ENCODE peak calls at places on chromosomes 11 and 22, in five cellular contexts. O is transverse colon, V is right lobe of liver, B is IMR-90, W is uterus. C is an unnamed sample.

GRCh38 chr11:20087118-20087521 is 73.2 kb downstream of the DBX1 start:
- DNase-seq in O (no peak), W (no peak), B (peak), V (no peak), C (no peak)

GRCh38 chr11:76695133-76695532 is 24.6 kb upstream of the LRRC32 start:
- DNase-seq in B (no peak), V (no peak), O (no peak), W (no peak), C (no peak)

GRCh38 chr11:31808721-31809542 is 2.2 kb downstream of the PAX6 start:
- DNase-seq in B (no peak), V (no peak), W (no peak), O (no peak), C (no peak)

GRCh38 chr22:49667236-49667635 is 160.4 kb downstream of the BRD1 start:
- DNase-seq in V (peak), B (no peak), W (no peak), O (peak), C (no peak)

GRCh38 chr11:130762342-130763037 is 153.8 kb downstream of the SNX19 start:
- DNase-seq in O (no peak), W (no peak), V (no peak), B (no peak), C (no peak)

GRCh38 chr11:2474059-2474901 is 29.5 kb downstream of the KCNQ1 start:
- DNase-seq in B (no peak), O (peak), V (no peak), W (no peak), C (peak)

GRCh38 chr22:32556150-32556549 is 81.5 kb downstream of the FBXO7 start:
- DNase-seq in B (no peak), W (no peak), O (no peak), V (no peak), C (no peak)

GRCh38 chr22:47120399-47120798 is 357.9 kb downstream of the TBC1D22A start:
- DNase-seq in B (no peak), W (no peak), O (no peak), V (no peak), C (no peak)

GRCh38 chr11:70703141-70704052 is 305.1 kb downstream of the CTTN start:
- DNase-seq in B (no peak), V (no peak), O (no peak), W (no peak), C (no peak)

GRCh38 chr22:17110791-17111550 is 10.2 kb downstream of the TMEM121B start:
- DNase-seq in B (no peak), W (no peak), V (no peak), O (no peak), C (no peak)

GRCh38 chr11:120273432-120273831 is 33.5 kb downstream of the POU2F3 start:
- DNase-seq in B (peak), W (no peak), O (no peak), V (no peak), C (no peak)

GRCh38 chr22:22465094-22465602 is 43.4 kb downstream of the ZNF280B start:
- DNase-seq in W (no peak), V (no peak), O (no peak), B (no peak), C (no peak)

GRCh38 chr11:121318848-121319834 is 26.6 kb downstream of the SC5D start:
- DNase-seq in V (no peak), B (peak), W (no peak), O (no peak), C (no peak)

GRCh38 chr11:20070459-20070858 is 89.8 kb downstream of the DBX1 start:
- DNase-seq in V (no peak), W (no peak), O (no peak), B (peak), C (no peak)

GRCh38 chr11:66950113-66950535 is 8.1 kb downstream of the PC start:
- DNase-seq in B (peak), W (no peak), V (no peak), O (peak), C (peak)

GRCh38 chr11:133040289-133040893 is 491.9 kb downstream of the OPCML start:
- DNase-seq in O (no peak), V (no peak), W (no peak), B (peak), C (no peak)

GRCh38 chr22:25350551-25350971 is 131.1 kb downstream of the CRYBB2 start:
- DNase-seq in V (peak), W (no peak), O (no peak), B (no peak), C (no peak)

GRCh38 chr22:30015846-30016245 is 64.4 kb upstream of the HORMAD2 start:
- DNase-seq in W (no peak), B (peak), V (no peak), O (no peak), C (no peak)

GRCh38 chr22:49629586-49630447 is 197.9 kb downstream of the BRD1 start:
- DNase-seq in O (no peak), W (no peak), V (no peak), B (no peak), C (no peak)

GRCh38 chr11:80182906-80183305 is 742.1 kb upstream of the TENM4 start:
- DNase-seq in V (no peak), O (no peak), W (no peak), B (no peak), C (no peak)

GRCh38 chr11:113401718-113402117 is 14.1 kb downstream of the ANKK1 start:
- DNase-seq in V (no peak), O (peak), W (no peak), B (no peak), C (peak)

GRCh38 chr11:108224366-108224765 is 1.5 kb downstream of the ATM start:
- DNase-seq in W (no peak), V (no peak), B (no peak), O (no peak), C (no peak)

GRCh38 chr22:46137218-46137766 is 13.0 kb upstream of the PPARA start:
- DNase-seq in O (no peak), B (no peak), V (no peak), W (no peak), C (no peak)

GRCh38 chr11:37613031-37613430 is 1015.0 kb upstream of the RAG2 start:
- DNase-seq in V (no peak), O (no peak), B (no peak), W (no peak), C (no peak)

GRCh38 chr22:25113316-25113721 is 86.3 kb upstream of the CRYBB3 start:
- DNase-seq in B (no peak), O (peak), W (no peak), V (peak), C (peak)

GRCh38 chr11:2074266-2074825 is 64.8 kb downstream of the IGF2 start:
- DNase-seq in W (no peak), B (no peak), V (no peak), O (no peak), C (peak)

GRCh38 chr22:37197451-37198289 is 9.6 kb upstream of the C1QTNF6 start:
- DNase-seq in O (peak), W (peak), V (peak), B (peak), C (peak)

GRCh38 chr11:68355471-68355870 is 43.1 kb downstream of the LRP5 start:
- DNase-seq in B (no peak), W (no peak), O (no peak), V (no peak), C (no peak)

GRCh38 chr11:123505546-123506299 is 75.7 kb downstream of the GRAMD1B start:
- DNase-seq in V (no peak), W (no peak), O (no peak), B (no peak), C (no peak)

GRCh38 chr11:133064152-133064877 is 468.0 kb downstream of the OPCML start:
- DNase-seq in B (peak), W (peak), V (peak), O (peak), C (peak)

GRCh38 chr11:17778956-17779860 is 44.6 kb downstream of the KCNC1 start:
- DNase-seq in B (no peak), V (peak), O (no peak), W (no peak), C (no peak)

GRCh38 chr22:43832393-43833265 is 20.5 kb upstream of the EFCAB6 start:
- DNase-seq in O (no peak), W (no peak), V (no peak), B (no peak), C (no peak)

GRCh38 chr11:17504330-17505107 is 27.9 kb upstream of the ABCC8 start:
- DNase-seq in O (peak), V (peak), B (peak), W (peak), C (peak)

GRCh38 chr11:16986434-16987204 is 27.6 kb downstream of the PLEKHA7 start:
- DNase-seq in W (no peak), B (no peak), O (peak), V (peak), C (no peak)

GRCh38 chr22:17969732-17970131 is 54.6 kb downstream of the MICAL3 start:
- DNase-seq in B (peak), V (no peak), O (no peak), W (peak), C (peak)

GRCh38 chr11:46597609-46598219 is 3.9 kb upstream of the AMBRA1 start:
- DNase-seq in V (no peak), O (no peak), B (peak), W (no peak), C (no peak)

GRCh38 chr22:28822930-28823481 is 22.6 kb upstream of the XBP1 start:
- DNase-seq in O (peak), W (no peak), V (no peak), B (no peak), C (no peak)

GRCh38 chr11:6693342-6694228 is 10.4 kb upstream of the MRPL17 start:
- DNase-seq in W (peak), O (no peak), B (peak), V (no peak), C (peak)

GRCh38 chr11:16606784-16607674 is 131.4 kb upstream of the C11orf58 start:
- DNase-seq in W (no peak), B (peak), V (peak), O (peak), C (peak)

GRCh38 chr11:109869536-109869935 is 223.7 kb upstream of the ZC3H12C start:
- DNase-seq in V (no peak), B (no peak), W (no peak), O (no peak), C (no peak)
- H3K27ac ChIP-seq in V (no peak), B (no peak), W (no peak), O (no peak), C (no peak)

DNA sequence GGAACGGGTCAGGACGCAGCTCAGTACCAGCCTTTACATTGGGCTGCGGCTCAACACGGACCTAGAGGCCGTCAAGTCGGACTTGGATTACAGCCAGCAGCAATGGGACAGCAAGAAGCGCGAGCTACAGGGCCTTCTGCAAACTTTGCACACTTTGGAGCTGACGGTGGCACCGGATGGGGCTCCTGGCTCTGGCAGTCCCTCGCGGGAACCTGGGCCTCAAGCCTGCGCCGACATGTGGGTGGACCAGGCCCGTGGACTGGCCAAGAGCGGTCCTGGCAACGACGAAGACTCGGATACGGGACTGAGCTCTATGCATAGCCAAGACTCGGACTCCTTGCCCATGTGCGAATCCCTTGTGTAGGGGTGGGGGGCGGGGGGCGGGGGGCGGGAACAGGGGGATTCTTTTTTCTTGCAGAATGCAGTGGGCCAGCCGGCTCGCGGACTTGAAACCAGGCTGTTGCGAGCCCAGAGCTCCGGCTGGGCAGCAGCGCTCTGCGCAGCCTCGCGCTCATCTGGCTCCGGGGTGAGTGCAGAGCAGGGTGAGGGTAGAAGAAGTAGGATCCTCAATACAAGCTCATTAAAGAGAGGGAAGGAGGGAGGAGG is 1.7 kb downstream of the RASSF10 start:
- DNase-seq in B (no peak), O (peak), V (no peak), W (no peak), C (no peak)
- TF ChIP-seq POLR2A in B (no peak), O (no peak), V (no peak), W (no peak), C (no peak)

GRCh38 chr11:65104628-65105027 is 7.0 kb upstream of the TM7SF2 start:
- DNase-seq in B (no peak), W (no peak), O (no peak), V (no peak), C (no peak)
- H3K27ac ChIP-seq in B (no peak), W (no peak), O (no peak), V (no peak), C (peak)

DNA sequence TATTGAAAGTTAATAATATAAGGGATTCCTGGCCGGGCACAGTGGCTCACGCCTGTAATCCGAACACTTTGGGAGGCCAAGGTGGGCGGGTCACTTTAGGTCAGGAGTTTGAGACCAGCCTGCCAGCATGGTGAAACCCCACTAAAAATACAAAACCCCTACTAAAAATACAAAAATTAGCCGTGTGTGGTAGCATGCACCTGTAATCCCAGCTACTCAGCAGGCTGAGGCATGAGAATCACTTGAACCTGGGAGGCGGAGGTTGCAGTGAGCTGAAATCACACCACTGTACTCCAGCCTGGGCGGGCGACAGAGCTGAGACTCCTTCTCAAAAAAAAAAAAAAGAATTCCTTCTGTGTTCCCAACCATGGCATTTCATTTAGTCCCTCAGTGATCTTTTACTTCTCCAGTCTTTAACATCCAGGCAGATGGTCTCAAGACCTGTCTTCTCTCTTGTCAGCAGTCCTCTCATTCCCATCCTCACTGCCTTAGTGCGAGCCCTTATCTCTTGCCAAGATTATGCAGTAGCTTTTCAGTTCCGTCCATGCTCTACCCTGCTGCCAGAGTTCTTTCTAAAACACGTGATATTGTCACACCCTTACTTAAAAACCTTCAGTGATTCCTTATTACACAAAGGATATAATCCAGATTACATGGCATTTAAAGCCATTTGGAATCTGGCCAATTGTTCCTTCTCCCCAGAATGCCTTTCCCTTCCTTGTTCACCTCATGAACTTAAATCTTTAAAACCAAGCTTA is 17.9 kb downstream of the RTN3 start:
- DNase-seq in W (no peak), O (peak), V (no peak), B (no peak), C (no peak)
- TF ChIP-seq POLR2A in W (no peak), O (no peak), V (no peak), B (no peak), C (no peak)

GRCh38 chr11:74672956-74673895 is 58.0 kb downstream of the CHRDL2 start:
- DNase-seq in B (peak), V (peak), O (peak), W (peak), C (peak)
- H3K27ac ChIP-seq in B (peak), V (no peak), O (peak), W (peak), C (no peak)